ENCODE peak calls at places on chromosomes 16 and 17, in seven cellular contexts. U is body of pancreas; I is adrenal gland; N is CD8-positive, alpha-beta T cell; H is transverse colon; K is mammary epithelial cell; D is lung. W is an unnamed sample.

GRCh38 chr17:17406225-17406624 is 70.6 kb upstream of the MED9 start:
- DNase-seq in N (no peak), I (no peak), U (no peak), D (no peak), K (no peak), H (no peak), W (no peak)

GRCh38 chr17:1312261-1312870 is 32.9 kb downstream of the TRARG1 start:
- DNase-seq in I (peak; percentile 8), N (no peak), D (no peak), H (no peak), U (peak; percentile 22), K (no peak), W (peak; percentile 9)

GRCh38 chr17:51355314-51356083 is 95.2 kb downstream of the UTP18 start:
- DNase-seq in H (no peak), D (no peak), I (no peak), N (no peak), U (no peak), K (no peak), W (no peak)

GRCh38 chr17:80024206-80024972 is 11.3 kb downstream of the TBC1D16 start:
- DNase-seq in N (no peak), I (no peak), U (no peak), K (peak; percentile 4), D (no peak), H (no peak), W (no peak)

GRCh38 chr17:58343131-58343530 is 8.9 kb downstream of the SUPT4H1 start:
- DNase-seq in H (no peak), D (no peak), N (no peak), I (no peak), U (no peak), K (no peak), W (no peak)

GRCh38 chr17:39995438-39995837 is 14.8 kb downstream of the PSMD3 start:
- DNase-seq in U (no peak), N (no peak), I (no peak), D (no peak), K (no peak), H (peak; percentile 82), W (no peak)

GRCh38 chr16:84367297-84367680 is 1.0 kb upstream of the ATP2C2 start:
- DNase-seq in U (no peak), K (no peak), N (no peak), I (no peak), H (peak; percentile 69), D (no peak), W (no peak)

GRCh38 chr17:34843682-34844081 is 117.6 kb downstream of the CCT6B start:
- DNase-seq in D (no peak), H (no peak), U (no peak), K (no peak), N (no peak), I (no peak), W (no peak)

GRCh38 chr17:36942631-36943125 is 5.4 kb downstream of the LHX1 start:
- DNase-seq in I (no peak), U (no peak), N (no peak), K (no peak), D (no peak), H (no peak), W (no peak)

GRCh38 chr17:50920891-50921595 is 54.9 kb upstream of the TOB1 start:
- DNase-seq in D (no peak), N (no peak), I (no peak), H (peak; percentile 60), K (no peak), U (no peak), W (no peak)

GRCh38 chr17:59761385-59762021 is 54.0 kb downstream of the VMP1 start:
- DNase-seq in D (no peak), N (no peak), H (no peak), I (no peak), K (peak; percentile 40), U (no peak), W (no peak)

GRCh38 chr17:41258406-41258805 is 3.2 kb downstream of the KRTAP9-9 start:
- DNase-seq in I (no peak), U (no peak), K (no peak), D (no peak), N (no peak), H (no peak), W (no peak)

GRCh38 chr17:6577686-6578263 is 21.4 kb upstream of the PITPNM3 start:
- DNase-seq in H (peak; percentile 68), N (no peak), U (no peak), I (no peak), D (no peak), K (peak; percentile 93), W (no peak)

GRCh38 chr17:57182621-57183020 is 73.7 kb upstream of the MSI2 start:
- DNase-seq in H (no peak), U (no peak), I (no peak), D (no peak), N (no peak), K (no peak), W (no peak)

GRCh38 chr16:89815639-89816348 is 653 bp downstream of the FANCA start:
- DNase-seq in H (no peak), U (no peak), N (no peak), K (no peak), I (no peak), D (no peak), W (no peak)

GRCh38 chr16:55664786-55665407 is 9.1 kb downstream of the SLC6A2 start:
- DNase-seq in I (no peak), K (no peak), U (no peak), D (no peak), N (no peak), H (no peak), W (no peak)

GRCh38 chr16:55665511-55665910 is 9.7 kb downstream of the SLC6A2 start:
- DNase-seq in D (no peak), U (no peak), H (no peak), I (no peak), N (no peak), K (no peak), W (no peak)

GRCh38 chr16:55663770-55664677 is 8.2 kb downstream of the SLC6A2 start:
- DNase-seq in I (no peak), U (no peak), N (no peak), K (peak; percentile 83), D (no peak), H (no peak), W (no peak)

GRCh38 chr16:55667753-55668152 is 12.0 kb downstream of the SLC6A2 start:
- DNase-seq in D (no peak), H (no peak), N (no peak), K (no peak), U (no peak), I (no peak), W (no peak)

DNA sequence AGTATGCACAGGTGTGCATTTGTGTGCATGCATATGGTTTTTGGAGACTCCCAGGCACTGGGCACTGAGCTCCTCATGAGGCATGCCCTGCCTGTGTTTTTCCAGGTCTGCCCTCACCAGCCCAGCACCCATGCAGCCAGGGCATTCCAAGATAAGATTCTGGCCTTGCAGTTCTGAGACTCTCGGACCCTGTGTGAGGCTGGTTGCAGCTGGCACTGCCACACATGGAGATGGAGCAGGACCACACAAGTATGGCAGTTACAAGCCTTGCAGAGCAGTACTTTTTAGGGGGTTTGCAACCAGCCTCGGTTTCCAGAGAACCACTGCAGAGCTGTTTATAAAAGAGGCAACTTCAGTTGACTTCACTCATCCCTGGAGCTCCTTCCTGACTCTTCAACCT is 10.2 kb downstream of the SLC6A2 start:
- DNase-seq in N (no peak), H (no peak), K (no peak), I (no peak), D (no peak), U (no peak), W (no peak)
- H3K4me1 ChIP-seq in N (no peaks in the 10 kb centered on the region), H (no peaks in the 10 kb centered on the region), K (peaks cover 52% of the 10 kb centered on the region), I (no peaks in the 10 kb centered on the region), D (no peaks in the 10 kb centered on the region), U (peaks cover 10% of the 10 kb centered on the region), W (no peaks in the 10 kb centered on the region)

GRCh38 chr17:48564200-48565023 is 13.7 kb downstream of the HOXB4 start:
- DNase-seq in U (no peak), H (no peak), K (peak; percentile 24), N (no peak), D (no peak), I (no peak), W (no peak)

GRCh38 chr17:48561894-48562810 is 16.0 kb downstream of the HOXB4 start:
- DNase-seq in H (no peak), I (no peak), U (no peak), K (no peak), N (no peak), D (no peak), W (no peak)

GRCh38 chr17:48563385-48563838 is 14.7 kb downstream of the HOXB4 start:
- DNase-seq in H (no peak), I (no peak), N (no peak), D (no peak), K (peak; percentile 45), U (no peak), W (no peak)

GRCh38 chr17:48563867-48564199 is 14.3 kb downstream of the HOXB4 start:
- DNase-seq in K (no peak), H (no peak), D (no peak), U (no peak), I (no peak), N (no peak), W (no peak)

DNA sequence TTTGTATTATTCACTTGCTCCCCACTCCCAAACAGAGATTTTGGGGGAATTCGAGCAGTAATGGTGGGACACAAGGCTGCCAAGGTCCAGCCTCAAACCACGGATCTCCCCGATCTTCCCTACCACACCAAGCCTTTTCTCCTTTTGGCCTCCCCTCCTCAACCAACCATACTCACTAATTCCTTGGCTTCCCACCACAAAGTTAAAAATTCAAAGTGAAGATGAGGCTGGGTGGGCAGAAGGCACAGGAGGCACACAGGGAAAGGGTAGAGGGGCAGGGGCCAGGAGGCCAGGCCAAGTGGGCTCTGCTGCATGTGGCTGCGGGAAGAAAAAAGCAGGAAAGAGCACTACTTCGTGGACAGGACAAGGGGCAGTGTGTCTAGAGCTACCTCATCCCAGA is 15.2 kb downstream of the HOXB4 start:
- DNase-seq in H (no peak), U (no peak), K (no peak), I (no peak), N (no peak), D (no peak), W (no peak)
- H3K4me3 ChIP-seq in H (no peak overlapping the region), U (no peak overlapping the region), K (no peak overlapping the region), I (no peak overlapping the region), N (no peak overlapping the region), D (no peak overlapping the region), W (no peak overlapping the region)

GRCh38 chr17:77385750-77386501 is 245.2 kb downstream of the SEC14L1 start:
- DNase-seq in U (no peak), K (no peak), I (peak; percentile 74), D (peak; percentile 56), N (no peak), H (no peak), W (peak; percentile 61)
- H3K4me1 ChIP-seq in U (peaks cover 94% of the 10 kb centered on the region), K (peaks cover 70% of the 10 kb centered on the region), I (peaks cover 94% of the 10 kb centered on the region), D (peaks cover 25% of the 10 kb centered on the region), N (peaks cover 93% of the 10 kb centered on the region), H (peaks cover 85% of the 10 kb centered on the region), W (peaks cover 60% of the 10 kb centered on the region)

DNA sequence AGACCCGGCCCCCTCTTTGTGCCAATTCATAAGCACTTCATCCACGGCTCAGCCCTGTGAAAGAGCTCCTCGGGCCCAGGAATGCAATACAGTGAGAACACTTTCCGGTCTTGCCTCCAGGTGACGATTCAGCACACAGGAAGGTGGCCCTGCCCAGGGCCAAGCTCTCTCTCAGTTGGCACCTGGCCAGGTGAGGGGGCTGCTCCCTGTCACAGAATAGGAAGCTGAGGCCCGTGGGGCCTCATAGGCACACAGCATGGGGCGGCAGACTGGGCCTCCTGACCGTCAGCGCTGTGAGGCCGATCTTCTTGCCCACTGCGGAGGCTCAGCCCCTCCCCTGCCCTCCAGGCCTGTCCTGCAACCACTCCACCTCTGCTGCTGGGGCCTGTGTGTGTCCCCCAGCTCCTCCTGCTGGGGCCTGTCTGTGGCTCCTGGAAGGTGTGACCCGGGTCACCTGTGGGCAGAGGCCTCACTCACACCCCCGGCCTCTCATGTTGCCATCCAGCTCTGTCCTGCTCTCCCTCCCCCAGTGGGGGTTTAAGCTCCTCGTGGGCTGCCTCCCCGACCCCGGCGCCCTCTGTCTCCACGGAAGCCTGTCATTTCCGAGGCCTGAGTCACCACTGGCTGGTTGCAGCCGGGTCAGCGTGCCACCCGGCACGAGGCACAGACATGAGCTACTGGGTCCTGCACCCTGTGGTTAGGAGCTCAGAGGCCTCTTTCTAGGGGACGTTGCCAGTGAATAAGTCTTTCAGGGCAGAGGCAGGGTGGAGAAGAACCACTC is 114.4 kb downstream of the SEC14L1 start:
- DNase-seq in K (peak; percentile 98), D (peak; percentile 82), N (no peak), U (peak; percentile 40), I (peak; percentile 70), H (no peak), W (peak; percentile 63)
- H3K4me3 ChIP-seq in K (peak overlapping the region; percentile 7), D (no peak overlapping the region), N (no peak overlapping the region), U (no peak overlapping the region), I (no peak overlapping the region), H (no peak overlapping the region), W (no peak overlapping the region)